ENCODE peak calls at places on chromosomes 13 and 19, in nine cellular contexts. C is stimulated activated CD8-positive, alpha-beta memory T cell treated with anti-CD3 and anti-CD28 coated beads, Interleukin-7, amount 100 ng/mL, for 24 hours; P is AG20443; M is osteocyte; Q is RWPE1; D is CD4-positive, CD25-positive, alpha-beta regulatory T cell; R is thoracic aorta; K is activated gamma-delta T cell treated with Interleukin-2 at 50 U/mL for 16 hours; J is body of pancreas. W is an unnamed sample.

GRCh38 chr19:35901055-35901644 is 810 bp upstream of the NFKBID start:
- DNase-seq in C (no peak), P (peak), M (no peak), Q (peak), D (no peak), R (no peak), K (no peak), J (no peak), W (no peak)

GRCh38 chr13:100139822-100140221 is 50.9 kb downstream of the PCCA start:
- DNase-seq in C (no peak), P (no peak), M (no peak), Q (no peak), D (no peak), R (no peak), K (no peak), J (no peak), W (peak)

GRCh38 chr19:41248895-41249294 is 15.3 kb upstream of the HNRNPUL1 start:
- DNase-seq in C (no peak), P (no peak), M (no peak), Q (no peak), D (no peak), R (no peak), K (no peak), J (no peak), W (no peak)

GRCh38 chr19:46697142-46697960 is 19.6 kb downstream of the PRKD2 start:
- DNase-seq in C (no peak), P (peak), M (peak), Q (no peak), D (no peak), R (peak), K (no peak), J (peak), W (no peak)

GRCh38 chr19:30416375-30416774 is 44.2 kb downstream of the ZNF536 start:
- DNase-seq in C (no peak), P (no peak), M (peak), Q (no peak), D (no peak), R (no peak), K (no peak), J (no peak), W (no peak)

GRCh38 chr13:47109028-47109427 is 212.2 kb upstream of the HTR2A start:
- DNase-seq in C (no peak), P (no peak), M (no peak), Q (no peak), D (no peak), R (no peak), K (no peak), J (no peak), W (peak)

GRCh38 chr19:3572855-3573161 is at the start of gene HMG20B:
- DNase-seq in C (no peak), P (no peak), M (no peak), Q (no peak), D (no peak), R (no peak), K (no peak), J (no peak), W (no peak)

GRCh38 chr19:17777840-17778620 is 16.9 kb upstream of the B3GNT3 start:
- DNase-seq in C (peak), P (peak), M (no peak), Q (peak), D (no peak), R (no peak), K (peak), J (peak), W (no peak)

GRCh38 chr13:36850790-36851438 is 31.9 kb downstream of the RFXAP start:
- DNase-seq in C (no peak), P (no peak), M (no peak), Q (no peak), D (no peak), R (no peak), K (no peak), J (no peak), W (no peak)

GRCh38 chr19:11045536-11045935 is 43.7 kb upstream of the LDLR start:
- DNase-seq in C (no peak), P (no peak), M (no peak), Q (no peak), D (no peak), R (no peak), K (no peak), J (no peak), W (no peak)

GRCh38 chr13:95197548-95197947 is 103.7 kb downstream of the ABCC4 start:
- DNase-seq in C (no peak), P (no peak), M (no peak), Q (no peak), D (no peak), R (no peak), K (no peak), J (no peak), W (no peak)

GRCh38 chr19:19463348-19464117 is 51.8 kb downstream of the TSSK6 start:
- DNase-seq in C (no peak), P (peak), M (no peak), Q (no peak), D (no peak), R (no peak), K (no peak), J (peak), W (no peak)

GRCh38 chr13:79549355-79550106 is 68.6 kb downstream of the NDFIP2 start:
- DNase-seq in C (no peak), P (no peak), M (no peak), Q (no peak), D (no peak), R (no peak), K (no peak), J (no peak), W (no peak)

GRCh38 chr13:112690242-112690943 is 555 bp downstream of the ATP11A start:
- DNase-seq in C (no peak), P (peak), M (no peak), Q (peak), D (no peak), R (no peak), K (no peak), J (peak), W (peak)

GRCh38 chr19:4386038-4386782 is 14.1 kb downstream of the SH3GL1 start:
- DNase-seq in C (no peak), P (no peak), M (no peak), Q (no peak), D (no peak), R (no peak), K (no peak), J (no peak), W (no peak)

GRCh38 chr19:55132453-55133129 is 15.2 kb upstream of the PPP1R12C start:
- DNase-seq in C (no peak), P (no peak), M (no peak), Q (no peak), D (no peak), R (no peak), K (no peak), J (no peak), W (no peak)

GRCh38 chr19:55095260-55096060 is 19.8 kb downstream of the EPS8L1 start:
- DNase-seq in C (no peak), P (no peak), M (no peak), Q (no peak), D (no peak), R (no peak), K (no peak), J (no peak), W (no peak)

GRCh38 chr19:14115761-14116160 is 1.8 kb downstream of the PRKACA start:
- DNase-seq in C (no peak), P (no peak), M (no peak), Q (no peak), D (no peak), R (no peak), K (no peak), J (no peak), W (no peak)

GRCh38 chr13:36282818-36283432 is 14.7 kb downstream of the CCDC169 start:
- DNase-seq in C (no peak), P (peak), M (no peak), Q (peak), D (no peak), R (no peak), K (no peak), J (no peak), W (peak)

GRCh38 chr19:45440873-45441654 is 17.3 kb upstream of the ERCC1 start:
- DNase-seq in C (no peak), P (peak), M (no peak), Q (no peak), D (no peak), R (no peak), K (no peak), J (no peak), W (peak)

GRCh38 chr13:67308004-67308772 is 78.1 kb upstream of the PCDH9 start:
- DNase-seq in C (no peak), P (no peak), M (no peak), Q (peak), D (no peak), R (no peak), K (no peak), J (no peak), W (peak)

W was measured in mammary epithelial cell.